ENCODE peak calls at places on chromosomes 13 and 19, in four cellular contexts. K is heart left ventricle, P is epithelial cell of esophagus, S is endothelial cell. W is an unnamed sample.

GRCh38 chr19:1324792-1325567 is 39.3 kb downstream of the EFNA2 start:
- DNase-seq in S (peak), K (peak), P (peak), W (no peak)

GRCh38 chr19:41398042-41398403 is 405 bp downstream of the BCKDHA start:
- DNase-seq in S (no peak), P (no peak), K (no peak), W (no peak)

GRCh38 chr13:76887070-76887563 is 912 bp upstream of the KCTD12 start:
- DNase-seq in S (peak), K (peak), P (no peak), W (peak)

GRCh38 chr19:38274734-38275133 is 10.4 kb downstream of the SPINT2 start:
- DNase-seq in P (no peak), K (peak), S (no peak), W (no peak)

GRCh38 chr19:43636121-43636683 is 3.4 kb downstream of the CADM4 start:
- DNase-seq in K (no peak), S (no peak), P (no peak), W (no peak)

GRCh38 chr19:44807162-44807561 is 1.7 kb upstream of the BCAM start:
- DNase-seq in K (no peak), P (peak), S (no peak), W (no peak)

GRCh38 chr19:38409631-38410133 is 6.8 kb downstream of the FAM98C start:
- DNase-seq in S (no peak), K (no peak), P (no peak), W (no peak)

GRCh38 chr19:2081873-2082810 is 14.0 kb downstream of the MOB3A start:
- DNase-seq in S (no peak), K (no peak), P (no peak), W (no peak)

GRCh38 chr19:6791237-6791636 is 18.7 kb downstream of the VAV1 start:
- DNase-seq in P (no peak), S (no peak), K (no peak), W (no peak)

GRCh38 chr13:114044486-114044885 is 70.6 kb upstream of the C13orf46 start:
- DNase-seq in K (no peak), S (no peak), P (no peak), W (no peak)

GRCh38 chr13:44382635-44383145 is 9.1 kb downstream of the SERP2 start:
- DNase-seq in K (no peak), S (no peak), P (no peak), W (no peak)

GRCh38 chr19:33683881-33684549 is 62.3 kb downstream of the CHST8 start:
- DNase-seq in S (peak), P (peak), K (no peak), W (peak)

GRCh38 chr19:6527893-6528543 is 2.8 kb upstream of the TNFSF9 start:
- DNase-seq in S (no peak), P (no peak), K (no peak), W (no peak)

GRCh38 chr19:2337329-2337707 is 8.8 kb downstream of the SPPL2B start:
- DNase-seq in P (peak), K (no peak), S (no peak), W (peak)

GRCh38 chr13:21556051-21556450 is 47.9 kb downstream of the MICU2 start:
- DNase-seq in K (no peak), P (no peak), S (no peak), W (no peak)

GRCh38 chr19:6071840-6072239 is 38.5 kb downstream of the RFX2 start:
- DNase-seq in P (no peak), S (no peak), K (no peak), W (no peak)

GRCh38 chr13:48302920-48303330 is 626 bp upstream of the RB1 start:
- DNase-seq in K (no peak), P (no peak), S (no peak), W (no peak)

GRCh38 chr19:1853295-1854031 is 5.2 kb upstream of the REXO1 start:
- DNase-seq in S (peak), K (peak), P (peak), W (peak)

GRCh38 chr13:44128522-44128921 is 245.1 kb upstream of the SERP2 start:
- DNase-seq in P (no peak), S (no peak), K (peak), W (no peak)

GRCh38 chr13:51786425-51787010 is 17.4 kb downstream of the DHRS12 start:
- DNase-seq in K (no peak), P (no peak), S (no peak), W (no peak)

GRCh38 chr19:9672893-9673292 is 2.0 kb downstream of the ZNF562 start:
- DNase-seq in P (peak), S (no peak), K (no peak), W (no peak)

GRCh38 chr19:28468701-28469459 is 744.1 kb downstream of the UQCRFS1 start:
- DNase-seq in S (no peak), K (no peak), P (peak), W (no peak)

GRCh38 chr19:6340493-6341201 is 7.2 kb upstream of the ACER1 start:
- DNase-seq in K (no peak), S (no peak), P (no peak), W (no peak)

GRCh38 chr19:58088521-58089052 is 9.4 kb downstream of the ZSCAN18 start:
- DNase-seq in K (no peak), P (no peak), S (no peak), W (no peak)

DNA sequence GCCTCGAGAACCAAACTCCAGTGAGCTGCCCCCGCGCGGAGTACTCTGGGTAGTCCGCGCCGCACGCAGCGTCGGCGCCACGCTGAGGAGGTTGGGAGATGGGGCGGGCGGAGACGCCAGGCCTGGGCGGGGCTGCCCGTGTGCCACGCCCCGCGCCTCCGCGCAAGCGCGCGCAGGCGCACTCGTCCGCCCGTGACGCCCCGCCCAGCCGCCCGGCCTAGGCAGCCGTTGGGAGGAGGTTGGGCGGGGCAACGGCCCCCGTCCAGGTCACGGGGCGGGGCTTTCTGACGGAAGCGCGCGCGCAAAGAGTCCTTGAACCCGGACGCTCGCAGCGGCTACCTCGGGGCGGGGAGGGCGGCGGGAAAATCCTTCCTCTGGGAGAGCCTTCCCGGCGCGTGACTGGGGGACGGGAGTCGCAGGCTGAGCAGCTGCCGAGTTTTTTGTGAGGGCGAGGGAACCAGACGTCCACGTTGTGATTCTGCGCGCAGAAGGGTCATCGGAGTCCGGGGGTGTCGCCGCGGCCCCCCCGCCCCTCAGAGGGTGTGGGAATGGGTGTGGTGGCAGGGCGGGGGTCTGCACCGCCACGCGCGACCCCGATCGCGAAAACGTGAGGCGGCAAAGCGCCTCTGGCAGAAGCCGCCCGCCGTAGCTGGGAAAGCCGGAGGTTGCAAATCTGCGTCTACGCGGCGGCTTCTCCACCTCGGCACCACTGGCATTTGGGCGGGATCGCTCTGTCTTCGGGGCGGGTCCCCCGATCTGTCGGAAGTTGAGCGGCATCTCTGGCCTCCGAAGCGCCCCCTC is at the start of gene MED26:
- DNase-seq in P (peak), K (peak), S (peak), W (peak)
- TF ChIP-seq CTCF in P (no peak), K (no peak), S (no peak), W (no peak)

DNA sequence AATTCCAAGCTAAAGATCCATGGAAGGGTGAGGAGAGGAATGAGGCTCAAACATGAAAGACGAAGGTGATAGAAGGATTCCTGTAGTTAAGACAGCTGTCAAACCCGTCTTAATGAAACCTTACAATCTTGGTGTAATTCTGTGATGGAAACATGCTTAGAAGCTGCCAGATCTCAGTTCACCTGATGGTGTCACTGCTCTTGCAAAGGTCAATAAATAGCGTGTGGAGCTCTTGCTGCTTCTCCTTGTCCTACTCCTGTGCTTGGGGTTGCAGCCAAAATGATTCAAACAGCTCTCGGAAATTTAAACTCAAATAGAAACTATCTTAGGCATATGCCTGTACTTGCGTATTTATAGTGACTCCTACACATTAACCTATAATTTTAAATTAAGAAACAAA is 1705.0 kb downstream of the OLFM4 start:
- DNase-seq in P (no peak), S (peak), K (no peak), W (no peak)
- TF ChIP-seq CTCF in P (no peak), S (no peak), K (no peak), W (peak)

GRCh38 chr13:111049791-111050538 is 65.1 kb upstream of the ARHGEF7 start:
- DNase-seq in P (peak), S (no peak), K (peak), W (no peak)
- TF ChIP-seq CTCF in P (peak), S (no peak), K (peak), W (peak)

GRCh38 chr13:72521965-72522661 is 205.3 kb downstream of the MZT1 start:
- DNase-seq in S (no peak), K (no peak), P (no peak), W (no peak)
- TF ChIP-seq CTCF in S (no peak), K (no peak), P (no peak), W (no peak)

GRCh38 chr13:65926750-65927171 is 1303.4 kb downstream of the PCDH9 start:
- DNase-seq in P (peak), S (peak), K (peak), W (no peak)
- TF ChIP-seq CTCF in P (peak), S (no peak), K (peak), W (peak)

DNA sequence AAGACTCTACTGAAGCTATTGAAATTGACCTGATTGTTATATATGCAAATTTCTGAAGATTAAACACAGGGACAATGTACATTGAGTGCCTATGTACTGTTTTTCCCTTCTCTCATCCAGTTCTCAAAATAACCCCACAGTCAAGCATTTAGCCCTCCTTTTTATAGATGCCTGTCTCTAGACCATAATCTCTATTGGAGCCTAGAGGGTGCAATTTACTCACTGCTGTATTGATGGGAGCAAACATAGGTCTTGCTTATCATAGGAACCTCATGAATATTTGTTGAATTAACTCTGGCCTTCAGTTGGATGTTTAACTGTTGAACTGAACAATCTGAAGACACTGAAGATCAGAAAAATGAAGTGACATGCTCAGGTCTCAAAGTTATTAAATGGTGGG is 183.0 kb downstream of the RFC3 start:
- DNase-seq in S (no peak), P (no peak), K (no peak), W (no peak)
- TF ChIP-seq CTCF in S (no peak), P (no peak), K (no peak), W (no peak)

GRCh38 chr13:102090532-102090931 is 311.3 kb downstream of the FGF14 start:
- DNase-seq in P (no peak), K (no peak), S (no peak), W (no peak)

GRCh38 chr13:102091231-102091630 is 310.6 kb downstream of the FGF14 start:
- DNase-seq in K (no peak), P (peak), S (peak), W (no peak)

GRCh38 chr13:102089722-102090121 is 312.1 kb downstream of the FGF14 start:
- DNase-seq in K (no peak), S (no peak), P (no peak), W (no peak)

GRCh38 chr13:102089177-102089576 is 312.7 kb downstream of the FGF14 start:
- DNase-seq in S (no peak), K (no peak), P (peak), W (no peak)
- TF ChIP-seq CTCF in S (no peak), K (no peak), P (peak), W (peak)

DNA sequence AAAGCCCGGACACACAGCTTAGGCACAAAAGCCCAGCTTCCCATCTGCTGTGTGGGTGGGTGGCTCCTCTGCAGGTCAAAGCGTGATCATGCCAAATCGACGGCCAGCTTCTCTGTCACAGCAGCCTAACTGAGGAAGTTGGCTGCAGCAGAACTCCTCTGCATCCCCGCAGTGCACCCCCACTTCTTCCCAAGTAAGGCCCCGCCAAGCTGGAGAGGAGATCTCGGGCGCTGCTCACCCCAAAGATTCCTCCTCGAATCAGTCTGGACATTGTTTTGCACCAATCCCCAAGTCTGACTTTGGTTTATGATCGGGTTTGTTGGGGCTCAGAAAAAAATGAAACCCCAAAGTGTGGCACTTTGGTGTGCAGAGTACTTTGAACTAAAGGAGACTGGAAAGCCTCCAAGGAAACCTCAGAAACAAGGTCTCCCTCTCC is 19.7 kb upstream of the CPB2 start:
- DNase-seq in K (no peak), S (no peak), P (no peak), W (no peak)
- TF ChIP-seq CTCF in K (no peak), S (no peak), P (no peak), W (no peak)

GRCh38 chr13:53340505-53341143 is 312.0 kb downstream of the OLFM4 start:
- DNase-seq in K (no peak), S (no peak), P (no peak), W (no peak)

GRCh38 chr13:53342623-53343022 is 314.0 kb downstream of the OLFM4 start:
- DNase-seq in K (no peak), S (no peak), P (no peak), W (no peak)

GRCh38 chr13:53336441-53337160 is 308.0 kb downstream of the OLFM4 start:
- DNase-seq in P (no peak), K (no peak), S (no peak), W (no peak)

GRCh38 chr13:53341144-53341510 is 312.5 kb downstream of the OLFM4 start:
- DNase-seq in P (no peak), K (no peak), S (no peak), W (no peak)

DNA sequence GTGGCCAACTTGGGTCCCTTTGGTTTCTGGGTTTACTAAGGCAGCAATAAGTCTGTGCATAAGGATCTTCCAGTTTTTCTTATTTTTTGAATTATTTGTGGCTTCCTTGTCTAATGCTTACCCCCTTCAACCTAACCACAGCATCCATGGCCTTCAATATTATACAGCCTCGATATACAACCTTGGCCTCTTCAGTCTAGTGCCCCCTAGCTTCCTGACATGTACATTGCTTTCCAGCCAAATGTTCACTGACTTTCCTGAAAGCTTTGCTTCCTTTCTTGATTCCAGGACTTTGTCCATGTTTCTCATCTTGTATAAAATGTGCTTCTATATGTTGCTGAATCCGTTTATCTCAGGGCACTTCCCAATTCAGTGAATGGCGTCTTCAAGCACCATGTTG is 310.1 kb downstream of the OLFM4 start:
- DNase-seq in S (no peak), K (no peak), P (no peak), W (no peak)
- TF ChIP-seq CTCF in S (peak), K (no peak), P (no peak), W (peak)

W was measured in neural crest cell.